ENCODE peak calls at places on chromosomes 5 and 9, in six cellular contexts. D, R, M, U, H and K are unnamed samples.

GRCh38 chr5:109455598-109456096 is 45.9 kb upstream of the PJA2 start:
- DNase-seq in U (no peak), D (peak), H (no peak), M (no peak), R (peak), K (peak)

GRCh38 chr9:33202552-33203300 is 35.6 kb upstream of the B4GALT1 start:
- DNase-seq in M (no peak), D (peak), H (peak), R (peak), U (no peak), K (no peak)

GRCh38 chr9:135224921-135225541 is 137.6 kb downstream of the OLFM1 start:
- DNase-seq in R (no peak), U (peak), M (no peak), H (no peak), D (no peak), K (no peak)

GRCh38 chr5:124997186-124997893 is 250.9 kb upstream of the ZNF608 start:
- DNase-seq in H (no peak), U (no peak), D (peak), M (no peak), R (peak), K (peak)

GRCh38 chr9:5428794-5429528 is 8.8 kb downstream of the PLGRKT start:
- DNase-seq in R (no peak), U (no peak), D (no peak), M (no peak), H (no peak), K (peak)

GRCh38 chr5:30638899-30639298 is 554.6 kb upstream of the CDH6 start:
- DNase-seq in M (no peak), R (no peak), U (no peak), D (no peak), H (no peak), K (no peak)

GRCh38 chr9:96363175-96363967 is 20.1 kb downstream of the SLC35D2 start:
- DNase-seq in R (no peak), U (no peak), M (no peak), H (no peak), D (no peak), K (no peak)

GRCh38 chr9:121774715-121775613 is 123.5 kb downstream of the DAB2IP start:
- DNase-seq in H (no peak), M (no peak), D (no peak), U (no peak), R (no peak), K (no peak)

GRCh38 chr5:78647411-78647818 is 1.2 kb downstream of the LHFPL2 start:
- DNase-seq in U (no peak), M (no peak), D (peak), H (peak), R (peak), K (no peak)

GRCh38 chr9:104301770-104302169 is 202.3 kb upstream of the OR13F1 start:
- DNase-seq in H (no peak), U (no peak), D (no peak), R (no peak), M (no peak), K (no peak)

DNA sequence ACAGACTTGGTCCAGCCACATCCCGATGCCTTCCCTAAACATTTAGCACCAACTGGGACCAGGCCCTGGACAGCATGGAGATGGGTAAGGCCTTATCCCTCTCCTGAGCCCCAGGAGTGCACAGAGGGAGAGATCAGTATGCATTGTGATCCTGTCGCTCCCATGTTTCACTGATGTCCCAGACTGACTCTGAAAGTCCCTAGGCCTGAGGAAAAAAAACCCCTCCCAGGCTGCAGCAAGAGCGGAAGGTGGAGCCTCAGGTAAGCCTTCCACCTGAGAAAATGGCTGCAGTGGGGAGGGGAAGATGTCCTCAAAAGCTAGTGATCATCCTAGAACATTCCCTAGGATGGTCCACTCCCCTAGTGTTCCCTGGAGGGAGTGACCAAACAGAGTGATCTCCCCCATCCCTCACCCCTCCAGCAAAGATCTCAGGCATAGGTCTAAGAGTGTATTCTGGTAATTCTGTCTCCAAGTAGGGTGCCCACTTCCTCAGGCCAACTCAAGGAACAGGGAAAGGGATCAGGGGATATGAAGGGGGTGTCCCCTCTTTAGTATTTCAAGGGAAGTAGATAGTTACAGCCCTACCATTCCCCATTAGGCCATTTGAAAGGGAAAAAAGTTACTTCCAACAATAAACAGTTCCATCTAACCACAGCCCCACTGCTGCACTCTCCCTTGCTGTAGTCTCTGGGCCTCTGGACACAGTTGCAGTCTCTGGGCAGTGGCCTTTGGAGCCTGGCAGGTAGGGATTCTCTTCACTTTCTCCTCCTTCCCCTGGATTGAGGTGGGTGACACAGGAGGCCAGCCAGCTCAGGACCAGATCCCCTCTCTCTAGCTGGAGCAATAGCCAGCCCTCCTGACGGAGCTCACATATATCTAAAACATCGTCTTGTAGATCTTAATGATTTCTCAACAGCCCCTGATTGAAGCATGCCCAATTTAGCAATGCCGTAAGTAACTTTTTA is 6.8 kb upstream of the CXXC5 start:
- DNase-seq in M (peak), H (no peak), U (no peak), R (no peak), D (no peak), K (no peak)
- H3K4ac ChIP-seq in M (no peak), H (no peak), U (no peak), R (no peak), D (no peak), K (no peak)

DNA sequence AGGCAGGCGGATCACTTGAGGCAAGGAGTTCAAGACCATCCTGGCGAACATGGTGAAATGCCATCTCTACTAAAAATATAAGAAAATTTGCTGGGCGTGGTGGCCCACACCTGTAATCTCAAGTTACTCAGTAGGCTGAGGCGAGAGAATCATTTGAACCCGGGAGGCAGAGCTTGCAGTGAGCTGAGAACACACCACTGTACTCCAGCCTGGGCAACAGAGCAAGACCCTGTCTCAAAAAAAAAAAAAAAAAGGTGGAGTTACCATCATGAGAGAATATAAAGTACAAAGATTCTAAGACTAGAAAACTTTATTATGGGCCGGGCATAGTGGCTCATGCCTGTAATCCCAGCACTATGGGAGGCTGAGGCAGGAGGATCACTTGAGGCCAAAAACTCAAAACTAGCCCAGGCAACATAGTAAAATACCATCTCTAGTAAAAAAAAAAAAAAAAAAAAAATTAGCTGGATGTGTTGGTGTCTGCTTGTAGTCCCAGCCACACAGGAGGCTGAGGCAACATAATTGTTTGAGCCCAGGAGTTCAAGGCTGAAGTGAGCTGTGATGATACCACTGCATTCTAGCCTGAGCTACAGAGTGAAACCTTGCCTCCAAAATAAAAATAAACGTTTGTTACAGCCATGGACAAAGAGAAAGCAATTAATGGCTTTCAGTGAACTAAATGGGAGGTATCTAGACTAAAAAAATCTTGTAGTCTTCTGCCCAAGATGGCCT is 12.9 kb downstream of the ANXA2R start:
- DNase-seq in D (no peak), H (no peak), R (no peak), M (no peak), U (no peak), K (no peak)
- H3K4ac ChIP-seq in D (no peak), H (no peak), R (no peak), M (no peak), U (no peak), K (no peak)

GRCh38 chr5:160397492-160397891 is 2.4 kb downstream of the FAM200C start:
- DNase-seq in D (no peak), H (no peak), U (no peak), R (no peak), M (no peak), K (no peak)

GRCh38 chr5:160395111-160395510 is 4.7 kb downstream of the FAM200C start:
- DNase-seq in M (no peak), U (no peak), H (no peak), D (no peak), R (no peak), K (no peak)

GRCh38 chr5:160398806-160399205 is 1.0 kb downstream of the FAM200C start:
- DNase-seq in H (no peak), R (peak), U (no peak), D (peak), M (no peak), K (no peak)

DNA sequence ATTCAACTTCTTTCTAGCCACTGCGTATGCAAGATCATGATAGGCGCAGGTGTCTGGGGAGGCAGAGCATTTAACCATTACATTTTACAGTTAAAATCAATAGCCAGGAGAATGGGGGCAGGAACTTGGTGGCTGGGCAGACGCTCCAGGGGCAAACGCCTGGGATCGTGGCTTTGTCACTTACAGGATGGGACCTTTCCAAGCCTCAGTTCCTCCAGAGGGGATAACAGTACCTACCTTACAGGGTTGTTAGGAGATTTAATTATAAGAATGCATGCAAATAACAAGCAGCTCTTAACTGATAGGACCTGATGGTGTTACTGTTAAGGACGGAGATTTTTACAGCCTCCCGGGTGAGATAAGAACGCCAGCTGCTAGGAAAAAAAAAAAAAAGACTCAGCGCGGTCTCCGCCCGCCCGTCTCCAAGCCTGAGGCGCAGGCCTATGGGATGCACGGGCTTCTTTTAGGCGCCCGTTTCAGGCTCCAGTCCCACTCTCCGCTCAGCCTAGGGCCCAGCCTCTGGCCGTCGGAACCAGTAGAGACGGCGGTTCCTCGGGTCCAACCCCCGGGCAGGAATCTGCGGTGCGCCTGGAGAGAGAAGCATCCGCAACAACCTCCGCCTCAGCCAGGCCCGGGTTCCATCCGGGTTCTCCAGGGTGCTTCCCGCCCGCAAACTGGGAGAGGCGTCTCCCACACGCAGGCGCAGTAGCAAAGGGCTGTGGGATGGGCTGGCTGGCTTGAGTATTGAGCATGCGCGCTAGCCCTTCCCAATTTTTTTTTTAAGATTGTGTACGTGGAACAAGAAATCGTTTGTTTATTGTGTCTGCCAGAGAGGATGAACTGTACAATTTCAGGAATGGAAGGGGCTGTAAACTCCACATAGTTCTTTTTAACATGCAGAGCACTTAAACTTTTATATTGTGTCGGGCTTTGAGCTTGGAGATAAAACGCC is at the start of gene FAM200C:
- DNase-seq in R (peak), D (peak), H (peak), M (peak), U (peak), K (peak)
- H3K4ac ChIP-seq in R (peak), D (peak), H (no peak), M (no peak), U (no peak), K (peak)

DNA sequence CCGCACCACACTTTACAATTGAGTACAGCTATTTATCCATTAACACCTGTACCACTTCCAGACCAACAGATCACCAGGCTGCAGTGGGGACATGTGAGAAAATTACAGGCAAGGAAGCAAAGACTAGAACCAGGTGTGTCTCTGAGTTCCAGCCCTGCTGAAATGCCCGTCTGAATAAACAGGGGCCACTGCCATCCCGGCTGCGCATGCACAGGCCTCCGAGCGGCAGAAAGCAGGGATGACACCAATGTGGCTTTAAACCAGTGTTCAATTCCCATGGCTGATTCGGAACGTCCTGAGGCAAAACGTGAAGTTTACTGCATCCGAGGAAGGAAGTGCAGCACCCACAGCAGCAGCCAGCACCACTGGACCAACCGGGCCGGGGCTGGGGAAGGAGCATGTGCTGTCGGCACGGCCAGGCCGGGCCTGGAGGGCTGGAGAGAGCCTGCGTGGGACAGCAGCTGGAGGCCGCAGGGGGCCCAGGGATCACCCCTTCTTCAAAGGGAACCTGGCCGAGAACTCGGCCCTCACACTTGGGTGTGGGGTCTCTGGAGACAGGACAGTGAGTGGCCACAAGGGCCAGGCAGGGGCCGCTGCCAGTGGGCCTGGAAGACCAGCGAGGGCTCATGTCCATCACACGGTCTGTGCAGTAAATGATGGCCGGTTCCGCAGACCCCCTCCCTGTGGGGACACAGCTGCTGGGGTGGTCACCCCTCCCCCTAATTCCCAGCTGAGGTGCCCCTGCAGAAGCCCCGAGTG is 33.0 kb upstream of the SLC12A7 start:
- DNase-seq in U (no peak), H (no peak), M (no peak), D (no peak), R (no peak), K (no peak)
- H3K4ac ChIP-seq in U (no peak), H (no peak), M (no peak), D (no peak), R (no peak), K (no peak)

GRCh38 chr9:69758981-69759477 is 782 bp downstream of the PTAR1 start:
- DNase-seq in M (no peak), D (no peak), R (peak), U (peak), H (no peak), K (no peak)
- H3K4ac ChIP-seq in M (no peak), D (peak), R (peak), U (no peak), H (no peak), K (no peak)

DNA sequence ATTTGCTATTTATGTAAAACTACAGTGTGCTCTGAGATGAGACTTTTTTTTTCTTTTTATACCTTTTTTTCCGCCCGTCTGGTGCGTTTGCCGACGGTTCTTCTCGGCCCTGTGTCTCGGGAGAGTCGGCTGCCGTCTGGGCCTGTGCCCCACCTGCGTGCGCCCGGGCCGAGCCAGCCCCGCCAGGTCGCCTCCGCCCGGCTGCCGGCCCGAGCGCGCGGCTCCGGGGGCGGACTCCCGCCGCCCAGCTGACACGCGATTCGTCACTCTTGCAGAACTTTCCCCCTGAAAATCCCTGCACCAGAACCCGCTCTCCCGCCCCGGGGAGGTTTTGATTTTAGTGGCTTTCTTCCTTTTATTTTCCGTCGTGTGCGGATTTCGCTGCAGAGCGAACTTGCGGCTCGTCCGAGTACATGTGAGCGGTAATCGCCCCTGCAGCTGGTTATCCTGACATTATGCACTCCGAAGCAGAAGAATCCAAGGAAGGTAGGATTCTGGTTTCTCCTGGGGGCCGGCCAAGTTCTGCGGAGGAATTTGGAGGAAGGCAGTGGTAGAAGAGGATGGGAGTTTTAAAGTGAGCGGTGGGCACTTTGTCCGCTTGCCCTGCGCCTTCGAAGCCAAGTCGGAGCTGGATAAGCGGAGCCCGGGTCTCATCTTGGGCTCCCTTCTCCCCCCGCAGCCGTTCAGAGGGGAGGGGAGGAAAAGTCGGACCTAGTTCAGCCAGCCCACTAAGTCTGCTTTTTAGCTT is at the start of gene TNFAIP8:
- DNase-seq in U (peak), H (peak), R (peak), D (peak), M (peak), K (peak)
- H3K4ac ChIP-seq in U (no peak), H (no peak), R (no peak), D (peak), M (no peak), K (peak)

DNA sequence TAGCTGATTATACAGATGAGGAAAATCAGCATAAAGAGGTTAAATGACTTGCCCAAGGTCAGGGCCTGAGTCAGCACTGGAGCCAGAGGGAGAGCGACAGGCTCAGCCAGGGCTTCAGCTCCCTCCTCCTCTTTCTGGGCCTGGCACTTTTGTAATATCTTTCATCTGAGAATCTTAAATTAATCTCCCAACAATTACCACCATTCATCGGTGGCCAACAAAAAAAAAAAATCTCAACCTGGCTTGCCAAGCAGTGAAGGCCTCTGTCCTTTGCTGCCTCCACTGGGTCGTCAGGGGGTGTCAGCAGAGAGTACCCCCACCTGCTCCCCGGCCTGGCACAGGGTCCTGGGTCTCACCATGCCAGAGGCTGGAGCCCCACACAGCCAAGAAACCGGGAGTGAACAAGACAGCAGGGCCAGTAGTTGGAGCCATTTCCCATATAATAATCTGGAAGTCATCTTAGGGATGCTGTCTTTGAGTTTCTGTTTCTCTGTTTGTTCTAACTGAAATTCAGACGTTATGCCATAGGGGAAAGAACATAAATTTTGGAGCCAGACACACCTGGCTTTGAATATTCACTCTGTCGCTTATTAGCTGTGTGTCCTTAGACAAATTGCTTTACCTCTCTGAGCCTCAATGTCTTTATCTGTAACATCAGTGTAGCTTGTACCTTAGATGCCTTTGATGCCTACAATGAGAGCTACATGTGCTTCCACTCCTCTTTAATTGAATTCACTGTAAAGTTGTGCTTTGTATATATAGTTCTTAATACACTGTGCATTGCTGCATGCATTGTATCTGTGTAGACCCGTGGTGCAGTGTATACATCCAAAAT is 299.9 kb upstream of the MSX2 start:
- DNase-seq in D (no peak), H (no peak), M (no peak), R (no peak), U (no peak), K (no peak)
- H3K4ac ChIP-seq in D (no peak), H (no peak), M (no peak), R (no peak), U (no peak), K (peak)

GRCh38 chr5:128966846-128967245 is 1.6 kb downstream of the SLC27A6 start:
- DNase-seq in M (no peak), R (no peak), H (no peak), U (no peak), D (no peak), K (no peak)
- H3K4ac ChIP-seq in M (no peak), R (no peak), H (no peak), U (no peak), D (no peak), K (no peak)

DNA sequence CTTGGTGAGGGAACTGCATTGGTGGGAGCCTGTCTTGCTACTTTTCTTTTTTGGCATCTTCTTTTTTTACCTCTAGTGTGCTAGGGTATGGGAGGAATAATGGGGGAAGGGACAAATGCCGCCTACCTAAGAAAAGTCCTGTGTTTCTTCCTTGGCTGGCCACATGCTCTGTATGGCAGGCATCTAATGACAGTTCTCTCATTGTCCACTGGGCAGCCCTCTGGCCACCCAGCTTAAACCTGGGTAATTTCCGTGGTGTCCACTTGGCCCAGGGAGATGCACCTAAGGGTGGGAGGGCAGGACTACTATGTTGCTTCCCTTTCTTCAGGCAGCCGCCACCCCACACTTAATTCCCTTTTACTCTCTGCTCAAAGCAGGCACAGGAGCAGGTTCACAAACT is 173.1 kb downstream of the YTHDC2 start:
- DNase-seq in U (no peak), R (no peak), H (no peak), M (no peak), D (no peak), K (no peak)
- H3K4ac ChIP-seq in U (no peak), R (no peak), H (no peak), M (no peak), D (no peak), K (no peak)